ENCODE peak calls at places on chromosome 11, in eight cellular contexts. S, N, H, D, Q, U, L and O are unnamed samples.

GRCh38 chr11:46294365-46295309 is 17.2 kb downstream of the CREB3L1 start:
- DNase-seq in Q (peak), H (no peak), S (no peak), U (peak), N (no peak), L (no peak), D (no peak), O (peak)

GRCh38 chr11:2801711-2802388 is 83.7 kb downstream of the CDKN1C start:
- DNase-seq in S (no peak), Q (no peak), D (no peak), L (no peak), H (no peak), N (no peak), U (peak), O (no peak)

GRCh38 chr11:11798586-11799438 is 43.0 kb upstream of the USP47 start:
- DNase-seq in S (peak), H (peak), L (peak), Q (peak), U (peak), D (no peak), N (peak), O (no peak)

GRCh38 chr11:28123151-28123571 is 15.0 kb downstream of the METTL15 start:
- DNase-seq in Q (peak), N (no peak), U (no peak), D (no peak), S (peak), L (no peak), H (peak), O (no peak)

GRCh38 chr11:118522571-118523072 is 4.7 kb upstream of the TTC36 start:
- DNase-seq in N (no peak), L (no peak), S (peak), H (peak), U (no peak), Q (peak), D (no peak), O (no peak)

GRCh38 chr11:65215441-65216076 is 33.8 kb downstream of the CAPN1 start:
- DNase-seq in H (peak), L (no peak), N (no peak), U (no peak), S (no peak), D (no peak), Q (no peak), O (no peak)

GRCh38 chr11:130534525-130534924 is 86.1 kb downstream of the ADAMTS15 start:
- DNase-seq in N (no peak), L (no peak), H (no peak), D (no peak), S (no peak), Q (no peak), U (no peak), O (no peak)

GRCh38 chr11:62846177-62846576 is 6.8 kb upstream of the WDR74 start:
- DNase-seq in D (no peak), Q (no peak), H (no peak), N (no peak), U (no peak), S (no peak), L (no peak), O (no peak)

GRCh38 chr11:24609778-24610177 is 112.9 kb downstream of the LUZP2 start:
- DNase-seq in L (no peak), S (no peak), Q (no peak), H (no peak), D (no peak), N (no peak), U (no peak), O (no peak)

GRCh38 chr11:67382481-67383136 is 9.2 kb upstream of the RAD9A start:
- DNase-seq in D (peak), N (peak), Q (peak), H (peak), L (peak), U (peak), S (peak), O (peak)

GRCh38 chr11:106989056-106989455 is 29.2 kb downstream of the GUCY1A2 start:
- DNase-seq in L (no peak), S (no peak), N (no peak), H (no peak), Q (peak), U (no peak), D (no peak), O (no peak)

GRCh38 chr11:114848027-114848426 is 169.7 kb downstream of the NXPE2 start:
- DNase-seq in L (no peak), Q (no peak), U (no peak), N (no peak), D (no peak), S (no peak), H (no peak), O (no peak)

GRCh38 chr11:44747339-44747738 is 20.6 kb downstream of the TSPAN18 start:
- DNase-seq in D (no peak), L (no peak), N (no peak), H (no peak), Q (peak), S (no peak), U (no peak), O (no peak)

GRCh38 chr11:45687836-45688235 is 22.4 kb upstream of the CHST1 start:
- DNase-seq in L (no peak), N (no peak), S (no peak), H (no peak), D (no peak), Q (no peak), U (no peak), O (no peak)

GRCh38 chr11:115939104-115939503 is 434.9 kb upstream of the CADM1 start:
- DNase-seq in Q (peak), U (no peak), D (no peak), H (no peak), S (no peak), L (no peak), N (no peak), O (no peak)

GRCh38 chr11:117016246-117016645 is 82.0 kb downstream of the SIK3 start:
- DNase-seq in U (no peak), Q (no peak), D (no peak), S (no peak), H (no peak), L (no peak), N (no peak), O (no peak)

GRCh38 chr11:112523477-112523876 is 262.8 kb upstream of the PLET1 start:
- DNase-seq in H (no peak), U (no peak), L (peak), N (no peak), D (no peak), Q (no peak), S (no peak), O (peak)

GRCh38 chr11:105489431-105489830 is 120.4 kb upstream of the GRIA4 start:
- DNase-seq in L (no peak), D (no peak), U (no peak), N (no peak), Q (peak), H (no peak), S (no peak), O (no peak)

GRCh38 chr11:94834931-94835330 is 66.8 kb downstream of the AMOTL1 start:
- DNase-seq in D (no peak), S (peak), H (no peak), U (no peak), N (no peak), Q (peak), L (no peak), O (no peak)

GRCh38 chr11:61667684-61668320 is 12.4 kb upstream of the DAGLA start:
- DNase-seq in S (no peak), L (no peak), N (no peak), H (no peak), D (no peak), Q (no peak), U (no peak), O (no peak)

GRCh38 chr11:72781313-72782080 is 12.3 kb downstream of the STARD10 start:
- DNase-seq in S (no peak), Q (no peak), U (no peak), H (peak), N (no peak), L (no peak), D (peak), O (peak)

GRCh38 chr11:16630651-16631050 is 107.8 kb upstream of the C11orf58 start:
- DNase-seq in Q (no peak), N (no peak), L (no peak), S (no peak), H (no peak), U (no peak), D (no peak), O (no peak)

GRCh38 chr11:107702723-107703122 is 9.1 kb downstream of the SLN start:
- DNase-seq in N (no peak), S (no peak), U (no peak), H (no peak), L (no peak), Q (peak), D (no peak), O (no peak)

GRCh38 chr11:123532131-123532530 is 102.1 kb downstream of the GRAMD1B start:
- DNase-seq in S (no peak), Q (no peak), H (no peak), N (no peak), D (no peak), U (no peak), L (no peak), O (no peak)

GRCh38 chr11:122207505-122207904 is 91.5 kb upstream of the BLID start:
- DNase-seq in D (no peak), H (no peak), L (no peak), S (no peak), Q (peak), U (peak), N (no peak), O (no peak)

GRCh38 chr11:86041975-86042378 is 26.9 kb downstream of the PICALM start:
- DNase-seq in Q (peak), H (peak), U (peak), L (peak), D (peak), S (peak), N (peak), O (peak)

GRCh38 chr11:87036756-87037449 is 831 bp upstream of the TMEM135 start:
- DNase-seq in Q (no peak), H (peak), D (no peak), L (no peak), N (no peak), U (no peak), S (no peak), O (no peak)

GRCh38 chr11:36581536-36581935 is 12.8 kb upstream of the IFTAP start:
- DNase-seq in S (no peak), U (no peak), N (no peak), L (no peak), H (no peak), D (no peak), Q (no peak), O (no peak)

GRCh38 chr11:11178671-11179070 is 174.4 kb downstream of the CSNK2A3 start:
- DNase-seq in L (no peak), Q (no peak), D (no peak), N (no peak), U (no peak), H (no peak), S (no peak), O (peak)

GRCh38 chr11:121134758-121135312 is 33.8 kb downstream of the TECTA start:
- DNase-seq in U (no peak), S (no peak), N (no peak), D (no peak), L (no peak), H (no peak), Q (no peak), O (no peak)

GRCh38 chr11:17741487-17741886 is 6.9 kb downstream of the KCNC1 start:
- DNase-seq in D (no peak), H (no peak), N (no peak), U (no peak), S (no peak), L (no peak), Q (no peak), O (no peak)

DNA sequence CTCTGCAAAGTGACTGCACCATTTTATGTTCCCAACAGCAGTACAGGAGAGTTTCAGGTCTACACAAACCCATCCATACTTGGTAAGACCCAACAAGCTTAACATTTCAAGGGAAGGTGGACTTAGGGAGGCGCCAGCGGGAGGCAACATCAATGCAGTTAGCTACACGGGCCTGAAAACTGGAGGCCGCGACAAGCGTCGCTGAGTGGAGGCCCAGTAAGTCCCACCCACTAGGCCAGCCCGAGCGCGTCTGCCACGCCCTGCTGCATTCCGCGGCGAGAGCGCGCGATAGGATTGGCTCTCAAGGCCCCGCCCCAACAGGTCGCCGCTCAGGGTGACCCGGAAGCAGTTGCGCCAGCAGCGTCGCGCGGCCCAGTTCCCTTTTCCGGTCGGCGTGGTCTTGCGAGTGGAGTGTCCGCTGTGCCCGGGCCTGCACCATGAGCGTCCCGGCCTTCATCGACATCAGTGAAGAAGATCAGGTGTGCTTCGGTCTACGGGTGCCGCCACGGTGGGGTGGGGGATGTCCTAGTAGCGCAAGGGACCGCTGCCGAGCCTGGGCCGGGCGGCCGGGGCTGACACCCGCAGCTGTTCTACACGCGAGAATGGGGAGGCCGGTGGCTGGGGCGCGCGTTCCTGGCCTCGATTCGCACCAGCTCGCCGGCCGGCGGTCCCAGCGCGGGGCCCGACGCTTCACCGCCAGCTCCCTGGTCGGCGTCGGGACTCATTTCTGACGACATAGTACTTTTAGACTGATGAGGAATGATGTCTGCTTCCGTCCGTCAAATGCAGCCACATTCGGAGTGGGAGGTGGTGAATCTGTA is at the start of gene EIF3M:
- DNase-seq in D (peak), U (peak), L (peak), Q (peak), S (peak), H (peak), N (peak), O (peak)
- TF ChIP-seq POLR2A in D (peak), U (peak), L (peak), Q (peak), S (peak), H (peak), N (peak), O (peak)

GRCh38 chr11:92811341-92811740 is 158.1 kb upstream of the MTNR1B start:
- DNase-seq in L (no peak), Q (no peak), S (no peak), D (no peak), H (no peak), U (no peak), N (no peak), O (no peak)
- TF ChIP-seq POLR2A in L (no peak), Q (no peak), S (no peak), D (no peak), H (no peak), U (no peak), N (no peak), O (no peak)

GRCh38 chr11:35211952-35212351 is 73.0 kb downstream of the CD44 start:
- DNase-seq in U (no peak), N (no peak), H (peak), L (no peak), Q (no peak), S (no peak), D (no peak), O (no peak)

GRCh38 chr11:35207471-35208403 is 68.8 kb downstream of the CD44 start:
- DNase-seq in D (no peak), S (no peak), U (no peak), H (no peak), Q (peak), N (no peak), L (no peak), O (no peak)

GRCh38 chr11:35210886-35211546 is 72.0 kb downstream of the CD44 start:
- DNase-seq in D (no peak), N (no peak), H (peak), S (no peak), Q (no peak), U (no peak), L (no peak), O (no peak)

GRCh38 chr11:35206616-35207015 is 67.6 kb downstream of the CD44 start:
- DNase-seq in U (no peak), S (no peak), N (no peak), L (no peak), Q (no peak), H (no peak), D (no peak), O (no peak)

DNA sequence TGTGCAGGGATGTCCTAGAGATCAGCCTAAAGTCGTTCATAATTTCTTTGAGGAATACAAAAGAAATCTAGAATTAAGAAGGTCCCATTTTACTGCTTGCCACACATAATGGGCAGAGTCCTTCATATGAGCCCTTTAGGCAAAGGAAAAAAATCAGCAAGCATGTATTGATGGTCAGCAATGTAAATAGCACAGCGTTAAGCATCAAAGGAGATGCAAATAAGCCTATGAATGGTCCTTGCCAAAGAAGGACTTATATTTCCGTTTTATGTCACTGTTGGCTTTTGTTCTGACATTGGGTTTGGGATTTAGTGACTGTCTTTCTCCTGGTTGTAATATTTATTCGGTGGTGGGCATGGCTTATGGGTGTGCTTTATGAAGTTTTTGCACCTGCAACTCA is 69.8 kb downstream of the CD44 start:
- DNase-seq in Q (no peak), U (no peak), D (no peak), H (no peak), L (no peak), S (no peak), N (no peak), O (no peak)
- TF ChIP-seq POLR2A in Q (no peak), U (no peak), D (peak), H (no peak), L (no peak), S (no peak), N (no peak), O (no peak)

GRCh38 chr11:68711114-68711513 is 26.8 kb downstream of the GAL start:
- DNase-seq in D (no peak), L (no peak), H (no peak), Q (no peak), U (no peak), S (no peak), N (no peak), O (no peak)
- TF ChIP-seq POLR2A in D (no peak), L (no peak), H (no peak), Q (no peak), U (no peak), S (no peak), N (no peak), O (no peak)

GRCh38 chr11:4808476-4808875 is 4.3 kb upstream of the OR52R1 start:
- DNase-seq in D (no peak), S (no peak), U (no peak), N (no peak), H (no peak), Q (peak), L (no peak), O (no peak)
- TF ChIP-seq POLR2A in D (no peak), S (no peak), U (no peak), N (no peak), H (no peak), Q (no peak), L (no peak), O (no peak)